ENCODE peak calls at places on chromosome 1, in eight cellular contexts. L is stimulated activated CD4-positive, alpha-beta T cell treated with anti-CD3 and anti-CD28 coated beads, Interleukin-12 subunit alpha, Interleukin-12 subunit beta, amount 100 ng/mL, for 48 hours; R is NCI-H1417; I is CD8-positive, alpha-beta T cell; C is activated CD4-positive, alpha-beta T cell treated with anti-CD3 and anti-CD28 coated beads, Interleukin-2, amount 10 ng/mL, durations not matched to agents 7 days and 5 days; X is KG1; M is CD8-positive, alpha-beta memory T cell; D is hepatic stellate cell. Z is an unnamed sample.

GRCh38 chr1:12275370-12275769 is 45.5 kb downstream of the VPS13D start:
- DNase-seq in L (no peak), R (no peak), I (no peak), C (peak; percentile 44), X (no peak), M (no peak), D (peak; percentile 26), Z (peak; percentile 7)

GRCh38 chr1:46396429-46397398 is 2.6 kb downstream of the FAAH start:
- DNase-seq in L (no peak), R (no peak), I (no peak), C (no peak), X (no peak), M (no peak), D (no peak), Z (no peak)

GRCh38 chr1:17052038-17052437 is 1.8 kb downstream of the SDHB start:
- DNase-seq in L (no peak), R (no peak), I (no peak), C (no peak), X (no peak), M (no peak), D (no peak), Z (no peak)

GRCh38 chr1:80375662-80376061 is 1369.1 kb upstream of the ADGRL4 start:
- DNase-seq in L (no peak), R (no peak), I (no peak), C (no peak), X (no peak), M (no peak), D (no peak), Z (no peak)

GRCh38 chr1:27992271-27992670 is 32.5 kb downstream of the XKR8 start:
- DNase-seq in L (peak; percentile 9), R (no peak), I (peak; percentile 16), C (peak; percentile 66), X (no peak), M (peak; percentile 40), D (no peak), Z (no peak)

GRCh38 chr1:92075311-92075710 is at the start of gene SETSIP:
- DNase-seq in L (no peak), R (no peak), I (no peak), C (no peak), X (no peak), M (no peak), D (no peak), Z (no peak)

GRCh38 chr1:178172939-178173338 is 79.0 kb downstream of the RASAL2 start:
- DNase-seq in L (no peak), R (no peak), I (no peak), C (no peak), X (no peak), M (no peak), D (no peak), Z (no peak)

GRCh38 chr1:112946683-112947082 is 9.3 kb downstream of the SLC16A1 start:
- DNase-seq in L (no peak), R (no peak), I (no peak), C (no peak), X (no peak), M (no peak), D (no peak), Z (no peak)

GRCh38 chr1:226034482-226034881 is 28.0 kb upstream of the H3-3A start:
- DNase-seq in L (no peak), R (no peak), I (no peak), C (no peak), X (peak; percentile 37), M (no peak), D (peak; percentile 37), Z (no peak)

GRCh38 chr1:13540871-13541270 is 27.1 kb upstream of the LRRC38 start:
- DNase-seq in L (no peak), R (no peak), I (no peak), C (no peak), X (no peak), M (no peak), D (no peak), Z (no peak)

GRCh38 chr1:72623299-72623708 is 341.0 kb upstream of the NEGR1 start:
- DNase-seq in L (no peak), R (peak; percentile 56), I (no peak), C (no peak), X (peak; percentile 2), M (no peak), D (peak; percentile 5), Z (peak; percentile 44)

Z was measured in foreskin melanocyte.